ENCODE peak calls at places on chromosomes 4 and X, in nine cellular contexts. D, J, S, Z, K, Y, F, V and Q are unnamed samples.

GRCh38 chr4:161799687-161800086 is 364.1 kb downstream of the FSTL5 start:
- DNase-seq in J (no peak), Y (no peak), K (no peak), S (no peak), D (peak), F (no peak), V (peak), Z (peak), Q (no peak)

GRCh38 chr4:26058537-26058936 is 144.5 kb downstream of the SMIM20 start:
- DNase-seq in D (no peak), Y (peak), K (no peak), F (no peak), V (no peak), J (no peak), Z (no peak), S (no peak), Q (no peak)

GRCh38 chrX:122220644-122221373 is 963.3 kb upstream of the GRIA3 start:
- DNase-seq in V (no peak), K (no peak), D (no peak), F (no peak), Y (no peak), J (no peak), S (no peak), Z (no peak), Q (peak)

GRCh38 chr4:8278421-8279287 is 9.1 kb downstream of the HTRA3 start:
- DNase-seq in K (no peak), S (no peak), Z (no peak), F (no peak), Y (no peak), D (no peak), J (no peak), V (no peak), Q (no peak)

GRCh38 chrX:45358417-45358816 is 157.7 kb upstream of the DIPK2B start:
- DNase-seq in K (no peak), F (no peak), D (no peak), Y (no peak), V (no peak), S (no peak), Z (no peak), J (no peak), Q (no peak)

GRCh38 chr4:125520258-125520990 is 205.7 kb downstream of the FAT4 start:
- DNase-seq in Y (no peak), V (no peak), S (no peak), D (no peak), J (no peak), K (no peak), F (no peak), Z (no peak), Q (no peak)

GRCh38 chrX:35276115-35276514 is 333.5 kb downstream of the FAM47B start:
- DNase-seq in Y (no peak), Z (no peak), K (no peak), J (no peak), F (no peak), S (no peak), D (no peak), V (no peak), Q (no peak)

GRCh38 chr4:60724623-60725022 is 475.5 kb upstream of the ADGRL3 start:
- DNase-seq in S (no peak), F (no peak), Z (no peak), K (no peak), Y (no peak), V (no peak), D (no peak), J (no peak), Q (no peak)

GRCh38 chr4:81503586-81503985 is 31.9 kb upstream of the RASGEF1B start:
- DNase-seq in V (no peak), F (no peak), J (no peak), K (peak), S (no peak), D (no peak), Y (no peak), Z (no peak), Q (no peak)

GRCh38 chr4:125741825-125742452 is 427.2 kb downstream of the FAT4 start:
- DNase-seq in J (no peak), V (no peak), F (peak), Y (no peak), S (no peak), D (peak), Z (no peak), K (no peak), Q (no peak)